ENCODE peak calls at places on chromosome 21, in eight cellular contexts. T is left ventricle myocardium inferior, J is ovary, P is fibroblast of the aortic adventitia, Q is GM12865, L is stomach, V is cardiac muscle cell, C is psoas muscle. S is an unnamed sample.

GRCh38 chr21:33202464-33203363 is 27.0 kb upstream of the IFNAR2 start:
- DNase-seq in T (no peak), J (no peak), P (no peak), Q (no peak), L (no peak), V (no peak), C (no peak), S (no peak)

GRCh38 chr21:33268736-33269441 is 2.7 kb downstream of the IL10RB start:
- DNase-seq in T (no peak), J (no peak), P (no peak), Q (peak), L (peak), V (no peak), C (no peak), S (no peak)

GRCh38 chr21:43196789-43197188 is 28.0 kb downstream of the CRYAA start:
- DNase-seq in T (no peak), J (peak), P (no peak), Q (no peak), L (peak), V (peak), C (no peak), S (peak)

GRCh38 chr21:42784896-42785451 is 94.4 kb downstream of the WDR4 start:
- DNase-seq in T (no peak), J (no peak), P (no peak), Q (no peak), L (no peak), V (no peak), C (no peak), S (no peak)

GRCh38 chr21:34369741-34370140 is 5.6 kb upstream of the SMIM11 start:
- DNase-seq in T (no peak), J (no peak), P (no peak), Q (no peak), L (no peak), V (no peak), C (no peak), S (no peak)

GRCh38 chr21:20443558-20444155 is 554.6 kb upstream of the NCAM2 start:
- DNase-seq in T (no peak), J (no peak), P (no peak), Q (peak), L (no peak), V (no peak), C (no peak), S (peak)

GRCh38 chr21:34910396-34910795 is 138.7 kb downstream of the RUNX1 start:
- DNase-seq in T (no peak), J (no peak), P (no peak), Q (no peak), L (no peak), V (no peak), C (no peak), S (no peak)

GRCh38 chr21:34100337-34100736 is 27.0 kb downstream of the MRPS6 start:
- DNase-seq in T (no peak), J (no peak), P (no peak), Q (no peak), L (no peak), V (no peak), C (no peak), S (no peak)

GRCh38 chr21:41189147-41189538 is 21.2 kb downstream of the BACE2 start:
- DNase-seq in T (no peak), J (no peak), P (no peak), Q (no peak), L (no peak), V (no peak), C (no peak), S (no peak)

GRCh38 chr21:41530366-41530765 is 22.4 kb upstream of the TMPRSS2 start:
- DNase-seq in T (no peak), J (no peak), P (no peak), Q (no peak), L (peak), V (no peak), C (no peak), S (no peak)

GRCh38 chr21:42061195-42061865 is 9.8 kb upstream of the UMODL1 start:
- DNase-seq in T (peak), J (no peak), P (no peak), Q (peak), L (no peak), V (no peak), C (no peak), S (peak)

GRCh38 chr21:28436286-28436932 is 556.3 kb downstream of the LTN1 start:
- DNase-seq in T (no peak), J (no peak), P (peak), Q (no peak), L (no peak), V (peak), C (no peak), S (no peak)

GRCh38 chr21:44487831-44488230 is 32.5 kb downstream of the LRRC3 start:
- DNase-seq in T (no peak), J (no peak), P (peak), Q (peak), L (no peak), V (no peak), C (no peak), S (peak)

GRCh38 chr21:34875830-34876229 is 173.3 kb downstream of the RUNX1 start:
- DNase-seq in T (no peak), J (no peak), P (no peak), Q (no peak), L (no peak), V (no peak), C (no peak), S (no peak)

GRCh38 chr21:33025106-33025470 is 647 bp upstream of the OLIG2 start:
- DNase-seq in T (no peak), J (no peak), P (no peak), Q (no peak), L (no peak), V (no peak), C (no peak), S (no peak)

GRCh38 chr21:29306920-29307319 is 8.2 kb downstream of the BACH1 start:
- DNase-seq in T (no peak), J (no peak), P (no peak), Q (peak), L (no peak), V (no peak), C (no peak), S (no peak)

GRCh38 chr21:43266534-43266933 is 97.7 kb downstream of the CRYAA start:
- DNase-seq in T (no peak), J (no peak), P (peak), Q (no peak), L (no peak), V (peak), C (peak), S (peak)

GRCh38 chr21:46662765-46663500 is 27.5 kb downstream of the PRMT2 start:
- DNase-seq in T (no peak), J (no peak), P (no peak), Q (no peak), L (no peak), V (no peak), C (no peak), S (no peak)

GRCh38 chr21:45554477-45555175 is 12.4 kb upstream of the SLC19A1 start:
- DNase-seq in T (peak), J (peak), P (peak), Q (peak), L (peak), V (peak), C (peak), S (peak)

GRCh38 chr21:45556302-45556644 is 14.0 kb upstream of the SLC19A1 start:
- DNase-seq in T (no peak), J (no peak), P (no peak), Q (no peak), L (no peak), V (no peak), C (no peak), S (no peak)

GRCh38 chr21:45556645-45557601 is 14.7 kb upstream of the SLC19A1 start:
- DNase-seq in T (peak), J (peak), P (peak), Q (no peak), L (no peak), V (no peak), C (no peak), S (no peak)

GRCh38 chr21:45555557-45556301 is 13.5 kb upstream of the SLC19A1 start:
- DNase-seq in T (peak), J (peak), P (peak), Q (peak), L (peak), V (peak), C (peak), S (peak)

DNA sequence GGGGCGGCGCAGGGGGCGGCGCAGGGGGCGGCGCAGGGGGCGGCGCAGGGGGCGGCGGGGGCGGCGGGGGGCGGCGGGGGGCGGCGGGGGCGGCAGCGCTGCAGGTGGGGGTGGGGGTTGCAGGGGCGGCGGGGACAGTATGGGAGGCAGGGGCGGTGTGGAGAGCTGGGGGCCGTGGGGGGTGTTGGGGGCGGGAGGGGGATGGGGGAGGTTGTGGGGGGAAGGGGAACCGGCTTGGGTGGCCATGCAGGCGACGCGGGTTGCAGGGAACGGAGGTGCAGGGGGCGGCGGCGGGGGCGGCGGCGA is 13.0 kb upstream of the SLC19A1 start:
- DNase-seq in T (no peak), J (peak), P (no peak), Q (peak), L (no peak), V (no peak), C (no peak), S (no peak)
- H3K4me3 ChIP-seq in T (peak), J (peak), P (no peak), Q (peak), L (peak), V (peak), C (peak), S (peak)

GRCh38 chr21:36068748-36069398 is 951 bp upstream of the CBR1 start:
- DNase-seq in T (no peak), J (no peak), P (no peak), Q (no peak), L (no peak), V (no peak), C (no peak), S (no peak)

GRCh38 chr21:36073181-36073580 is 3.4 kb downstream of the CBR1 start:
- DNase-seq in T (no peak), J (no peak), P (peak), Q (no peak), L (peak), V (no peak), C (no peak), S (no peak)

GRCh38 chr21:36072453-36073167 is 2.8 kb downstream of the CBR1 start:
- DNase-seq in T (no peak), J (no peak), P (no peak), Q (no peak), L (no peak), V (no peak), C (no peak), S (no peak)

GRCh38 chr21:36070999-36071398 is 1.2 kb downstream of the CBR1 start:
- DNase-seq in T (no peak), J (no peak), P (no peak), Q (no peak), L (no peak), V (no peak), C (no peak), S (no peak)

DNA sequence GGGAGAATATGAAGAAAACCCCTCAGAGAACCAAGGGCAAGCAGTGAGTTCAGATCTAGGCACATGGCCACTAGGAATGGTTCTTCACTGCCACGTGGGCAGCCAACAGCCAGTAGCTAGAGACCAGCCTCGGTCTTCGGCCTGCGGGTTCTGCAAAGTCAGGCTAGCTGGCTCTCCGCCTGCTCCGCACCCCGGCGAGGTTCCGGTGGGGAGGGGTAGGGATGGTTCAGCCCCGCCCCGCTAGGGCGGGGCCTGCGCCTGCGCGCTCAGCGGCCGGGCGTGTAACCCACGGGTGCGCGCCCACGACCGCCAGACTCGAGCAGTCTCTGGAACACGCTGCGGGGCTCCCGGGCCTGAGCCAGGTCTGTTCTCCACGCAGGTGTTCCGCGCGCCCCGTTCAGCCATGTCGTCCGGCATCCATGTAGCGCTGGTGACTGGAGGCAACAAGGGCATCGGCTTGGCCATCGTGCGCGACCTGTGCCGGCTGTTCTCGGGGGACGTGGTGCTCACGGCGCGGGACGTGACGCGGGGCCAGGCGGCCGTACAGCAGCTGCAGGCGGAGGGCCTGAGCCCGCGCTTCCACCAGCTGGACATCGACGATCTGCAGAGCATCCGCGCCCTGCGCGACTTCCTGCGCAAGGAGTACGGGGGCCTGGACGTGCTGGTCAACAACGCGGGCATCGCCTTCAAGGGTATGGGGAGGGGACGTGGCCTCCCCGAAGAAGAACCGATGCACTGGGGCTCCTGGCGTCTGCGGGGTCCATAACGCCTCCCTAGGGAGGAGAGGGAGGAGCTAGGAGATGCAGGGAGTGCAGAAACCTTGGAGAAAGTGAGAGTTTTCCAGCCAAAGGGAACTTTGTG is at the start of gene CBR1:
- DNase-seq in T (peak), J (peak), P (peak), Q (peak), L (peak), V (peak), C (peak), S (peak)
- TF ChIP-seq CTCF in T (peak), J (no peak), P (no peak), Q (no peak), L (peak), V (no peak), C (no peak), S (no peak)

DNA sequence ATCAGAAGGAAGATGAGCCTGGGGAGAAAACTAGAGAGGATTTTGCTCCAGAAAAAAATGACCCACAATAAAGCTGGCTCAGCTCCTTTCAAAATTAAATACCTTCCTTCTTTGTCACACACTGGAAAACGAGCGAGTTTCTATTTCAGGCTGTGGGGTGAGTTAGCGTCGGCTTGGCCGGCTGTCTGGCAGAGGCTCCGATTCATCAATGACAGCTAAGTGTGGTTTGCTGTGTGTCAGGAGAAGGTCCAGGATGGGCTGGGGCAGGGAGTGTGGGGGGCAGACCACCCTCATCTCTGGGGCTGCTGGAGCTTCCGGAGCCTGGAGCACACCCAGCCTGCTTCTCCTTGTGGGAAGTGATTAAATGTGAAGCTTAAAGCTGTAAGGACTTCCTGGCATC is 120.2 kb downstream of the ETS2 start:
- DNase-seq in T (peak), J (peak), P (peak), Q (no peak), L (peak), V (peak), C (peak), S (peak)
- H3K4me3 ChIP-seq in T (peak), J (no peak), P (peak), Q (no peak), L (peak), V (no peak), C (peak), S (peak)

GRCh38 chr21:26169061-26169610 is 1.4 kb downstream of the APP start:
- DNase-seq in T (peak), J (peak), P (peak), Q (peak), L (peak), V (peak), C (peak), S (peak)
- TF ChIP-seq CTCF in T (peak), J (no peak), P (peak), Q (peak), L (peak), V (peak), C (peak), S (peak)

DNA sequence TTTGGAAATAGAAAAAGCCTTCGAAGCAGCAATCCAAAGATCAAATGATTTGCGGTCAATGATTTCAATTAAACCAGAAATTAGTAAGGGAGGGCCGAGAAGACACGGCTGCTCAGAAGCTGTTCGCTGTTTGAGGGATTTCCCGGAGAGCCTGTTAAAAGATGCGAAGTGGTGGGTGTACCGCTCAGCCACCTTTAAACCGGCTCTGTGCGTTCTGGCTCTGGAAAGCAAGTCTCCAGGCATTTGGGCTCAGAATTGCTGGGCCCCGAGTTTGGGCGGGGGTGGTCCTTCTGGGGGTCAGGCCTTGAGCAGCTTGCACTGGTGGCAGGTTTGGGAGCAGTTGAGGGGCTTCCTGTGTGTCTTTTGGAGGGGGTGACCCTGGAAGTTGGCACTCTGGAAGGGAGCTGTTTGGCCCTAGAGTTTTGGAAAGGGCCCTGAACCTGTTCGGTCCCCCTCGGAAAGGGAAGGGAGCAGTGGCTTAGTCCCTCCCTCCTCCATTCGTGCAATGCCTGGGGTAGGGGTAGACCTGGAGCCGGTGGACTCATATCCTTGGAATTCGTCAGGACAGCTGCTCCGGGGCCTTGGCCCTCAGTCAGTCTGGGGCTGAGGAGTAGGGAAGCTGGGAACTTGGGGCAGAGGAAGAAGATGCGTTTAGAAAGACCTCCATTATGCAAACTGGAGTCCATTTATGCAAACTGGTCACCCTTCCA is 3.2 kb downstream of the SIM2 start:
- DNase-seq in T (no peak), J (no peak), P (no peak), Q (no peak), L (no peak), V (no peak), C (no peak), S (no peak)
- H3K4me3 ChIP-seq in T (no peak), J (no peak), P (no peak), Q (no peak), L (peak), V (no peak), C (no peak), S (no peak)